ENCODE peak calls at places on chromosomes 11 and 22, in five cellular contexts. N is A549, T is mammary epithelial cell, K is keratinocyte, Y is PC-3. D is an unnamed sample.

GRCh38 chr11:76579047-76579751 is 91.3 kb downstream of the LRRC32 start:
- DNase-seq in K (no peak), Y (no peak), T (no peak), N (no peak), D (peak)

GRCh38 chr11:62410972-62411371 is 7.9 kb upstream of the SCGB1A1 start:
- DNase-seq in N (no peak), K (no peak), Y (no peak), T (peak), D (no peak)

GRCh38 chr22:23178512-23179254 is 1.6 kb upstream of the BCR start:
- DNase-seq in K (no peak), T (peak), N (peak), Y (peak), D (peak)

GRCh38 chr11:31805037-31805628 is 6.0 kb downstream of the PAX6 start:
- DNase-seq in N (no peak), T (no peak), K (no peak), Y (no peak), D (no peak)

GRCh38 chr11:63738720-63739360 is 29.7 kb downstream of the ZFTA start:
- DNase-seq in K (peak), T (peak), Y (peak), N (peak), D (peak)

GRCh38 chr22:46378499-46379300 is 43.2 kb downstream of the TRMU start:
- DNase-seq in N (no peak), K (no peak), T (no peak), Y (no peak), D (no peak)

GRCh38 chr11:131691558-131692041 is 321.2 kb downstream of the NTM start:
- DNase-seq in T (peak), Y (peak), N (no peak), K (no peak), D (no peak)

GRCh38 chr11:72824811-72825505 is 10.7 kb downstream of the ATG16L2 start:
- DNase-seq in N (no peak), T (no peak), Y (no peak), K (no peak), D (no peak)

GRCh38 chr11:122202951-122203456 is 87.0 kb upstream of the BLID start:
- DNase-seq in N (peak), T (peak), Y (peak), K (no peak), D (peak)

GRCh38 chr11:111926505-111927391 is 8.0 kb downstream of the C11orf52 start:
- DNase-seq in K (peak), N (peak), T (peak), Y (peak), D (peak)

GRCh38 chr11:19769820-19770219 is 57.2 kb downstream of the NAV2 start:
- DNase-seq in Y (peak), K (no peak), T (peak), N (no peak), D (peak)

GRCh38 chr11:206002-206384 is 1.2 kb downstream of the BET1L start:
- DNase-seq in K (no peak), T (no peak), Y (no peak), N (no peak), D (no peak)
- H3K4me3 ChIP-seq in K (peak), T (peak), Y (peak), N (peak), D (no peak)

DNA sequence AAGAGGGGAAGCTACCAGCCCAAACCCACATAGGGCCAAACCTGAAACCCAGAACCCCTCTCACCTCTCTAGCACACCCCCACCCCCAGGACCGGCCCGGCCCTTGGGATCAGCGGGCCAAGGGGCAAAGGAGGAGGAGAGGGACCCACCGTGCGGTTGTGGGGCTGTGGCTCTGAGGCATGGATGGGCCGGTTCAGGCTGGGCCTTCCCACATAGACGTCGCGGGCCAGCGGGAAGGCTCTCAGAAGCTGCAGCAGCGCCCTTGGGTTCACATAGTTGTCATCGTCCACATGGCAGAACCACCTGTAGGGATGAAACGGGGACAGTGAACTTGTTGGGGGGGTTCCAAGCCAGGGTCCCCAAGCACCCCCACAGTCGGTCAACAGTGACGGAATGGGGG is 7.0 kb downstream of the MFNG start:
- DNase-seq in Y (no peak), N (no peak), T (no peak), K (no peak), D (no peak)
- H3K4me2 ChIP-seq in Y (no peak), N (no peak), T (no peak), K (no peak), D (no peak)

GRCh38 chr22:27851974-27852713 is 50.6 kb upstream of the MN1 start:
- DNase-seq in N (no peak), Y (no peak), K (no peak), T (no peak), D (peak)
- H3K4me3 ChIP-seq in N (no peak), Y (no peak), K (no peak), T (no peak), D (no peak)

DNA sequence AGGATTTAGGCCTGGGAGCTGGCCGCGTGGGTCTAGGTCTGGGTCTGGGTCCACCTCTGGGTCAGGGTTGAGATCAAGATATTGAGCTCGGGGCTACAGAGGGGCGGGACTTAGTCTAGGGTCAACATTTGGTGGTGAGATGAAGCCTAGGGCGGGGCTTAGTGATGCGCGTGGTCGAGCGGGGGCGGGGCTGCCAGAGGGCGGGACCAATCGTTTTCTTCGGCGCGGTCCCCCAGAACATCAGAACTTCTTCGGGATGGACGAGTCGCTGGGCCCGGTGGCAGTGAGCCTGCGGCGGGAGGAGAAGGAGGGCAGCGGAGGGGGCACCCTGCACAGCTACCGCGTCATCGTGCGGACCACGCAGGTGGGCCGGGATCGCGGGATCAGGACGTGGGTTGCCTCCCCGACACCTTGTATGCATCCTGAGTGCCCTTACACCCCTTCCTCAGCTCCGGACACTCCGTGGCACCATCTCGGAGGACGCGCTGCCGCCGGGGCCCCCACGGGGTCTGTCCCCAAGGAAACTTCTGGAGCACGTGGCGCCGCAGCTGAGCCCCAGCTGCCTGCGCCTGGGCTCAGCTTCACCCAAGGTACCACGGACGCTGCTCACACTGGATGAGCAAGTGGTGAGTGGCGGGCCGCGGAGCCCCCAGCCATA is 4.2 kb downstream of the SIPA1 start:
- DNase-seq in T (no peak), Y (no peak), N (no peak), K (no peak), D (no peak)
- H3K4me2 ChIP-seq in T (no peak), Y (no peak), N (no peak), K (no peak), D (no peak)

GRCh38 chr11:11728371-11728770 is 106.6 kb upstream of the GALNT18 start:
- DNase-seq in K (no peak), N (no peak), T (no peak), Y (no peak), D (no peak)

GRCh38 chr11:11724994-11725393 is 103.2 kb upstream of the GALNT18 start:
- DNase-seq in Y (peak), K (no peak), N (no peak), T (peak), D (no peak)

GRCh38 chr11:11722246-11722645 is 100.4 kb upstream of the GALNT18 start:
- DNase-seq in Y (no peak), N (no peak), T (peak), K (no peak), D (no peak)

GRCh38 chr11:11725438-11725837 is 103.6 kb upstream of the GALNT18 start:
- DNase-seq in T (no peak), Y (no peak), N (no peak), K (no peak), D (no peak)

GRCh38 chr11:11722861-11723260 is 101.1 kb upstream of the GALNT18 start:
- DNase-seq in T (no peak), K (no peak), N (no peak), Y (no peak), D (no peak)
- H3K4me3 ChIP-seq in T (no peak), K (no peak), N (no peak), Y (no peak), D (no peak)

GRCh38 chr11:100687630-100688395 is 725 bp downstream of the ARHGAP42 start:
- DNase-seq in T (peak), K (peak), Y (peak), N (peak), D (peak)
- H3K4me2 ChIP-seq in T (peak), K (peak), Y (peak), N (peak), D (peak)

GRCh38 chr22:38844661-38845367 is 986 bp upstream of the NPTXR start:
- DNase-seq in Y (no peak), N (no peak), K (no peak), T (no peak), D (peak)
- H3K4me3 ChIP-seq in Y (no peak), N (no peak), K (no peak), T (no peak), D (no peak)

DNA sequence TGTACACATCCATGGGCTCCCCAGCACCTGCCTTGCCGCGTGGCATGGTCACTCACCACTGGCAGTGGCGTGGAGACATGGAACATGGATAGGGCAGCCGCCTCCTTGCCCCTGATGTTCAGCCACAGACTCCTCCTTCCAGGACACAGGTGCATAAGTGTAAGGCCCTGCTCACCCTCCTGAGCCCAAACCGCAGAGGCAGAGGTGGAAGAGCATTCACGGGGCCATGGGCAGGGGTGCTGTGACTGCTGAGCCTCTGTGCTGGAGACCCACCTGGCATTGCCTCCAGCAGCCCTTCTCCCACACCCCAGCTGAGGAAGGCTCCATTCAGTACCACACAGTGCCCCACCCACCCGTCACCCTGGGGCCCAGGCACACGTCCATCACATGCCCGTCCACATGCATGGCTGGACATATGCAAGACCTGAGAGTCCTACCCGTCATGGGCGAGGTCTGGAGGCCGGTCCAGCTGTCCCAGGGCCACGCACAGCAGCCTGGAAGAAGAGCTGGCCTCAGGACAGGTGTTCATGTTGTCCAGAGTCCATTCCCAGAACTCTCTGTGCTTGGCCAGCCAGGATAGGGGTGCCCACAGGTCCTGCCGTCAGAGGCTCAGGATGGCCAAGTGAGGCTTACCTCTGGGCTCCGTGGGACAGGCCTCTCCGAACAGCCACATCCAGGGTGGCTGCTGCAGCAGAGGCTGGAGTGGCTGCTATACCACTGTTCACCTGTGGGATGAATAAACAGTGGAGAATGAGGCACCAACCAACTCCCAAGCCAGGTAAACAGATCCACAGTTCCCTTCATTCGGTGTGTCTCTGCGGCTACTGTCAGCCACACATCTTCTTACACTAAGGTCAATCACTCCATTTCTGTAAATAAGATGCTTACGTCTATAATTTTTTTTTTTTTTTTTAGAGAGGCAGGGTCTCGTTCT is 1.7 kb upstream of the TUBGCP6 start:
- DNase-seq in Y (peak), N (no peak), K (no peak), T (no peak), D (no peak)
- H3K4me2 ChIP-seq in Y (peak), N (peak), K (no peak), T (peak), D (no peak)

DNA sequence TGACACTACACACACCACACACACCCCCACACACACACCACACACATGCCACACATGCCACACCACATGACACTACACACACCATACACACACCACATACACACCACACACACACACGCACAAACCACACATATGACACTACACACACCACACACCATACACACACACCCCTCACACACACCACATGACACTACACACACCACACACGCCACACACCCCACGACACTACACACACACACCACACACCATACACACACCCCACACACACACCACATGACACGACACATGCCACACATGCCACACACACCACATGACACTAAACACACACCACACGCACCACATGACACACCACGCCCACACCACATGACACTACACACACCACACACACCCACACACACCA is 101.8 kb upstream of the ASPHD2 start:
- DNase-seq in T (no peak), Y (no peak), N (no peak), K (no peak), D (no peak)
- H3K4me3 ChIP-seq in T (no peak), Y (no peak), N (no peak), K (no peak), D (no peak)

GRCh38 chr11:708511-708910 is 2.5 kb downstream of the EPS8L2 start:
- DNase-seq in T (no peak), K (no peak), Y (no peak), N (no peak), D (no peak)
- H3K4me2 ChIP-seq in T (peak), K (no peak), Y (peak), N (peak), D (peak)